ENCODE peak calls at places on chromosomes 6 and 20, in eight cellular contexts. F, Y, D, L, B, H, U and W are unnamed samples.

GRCh38 chr6:31657406-31658157 is 1.9 kb downstream of the APOM start:
- DNase-seq in U (no peak), F (no peak), D (no peak), H (no peak), B (no peak), L (no peak), Y (no peak), W (no peak)

GRCh38 chr20:3927486-3928291 is 38.5 kb downstream of the PANK2 start:
- DNase-seq in L (no peak), B (no peak), U (peak; percentile 50), H (no peak), D (no peak), Y (no peak), F (no peak), W (no peak)

GRCh38 chr20:16111132-16111852 is 462.0 kb downstream of the KIF16B start:
- DNase-seq in D (no peak), H (no peak), B (no peak), U (no peak), L (no peak), F (no peak), Y (no peak), W (no peak)

GRCh38 chr20:2451422-2451821 is 19.2 kb downstream of the SNRPB start:
- DNase-seq in U (no peak), H (no peak), B (no peak), F (no peak), Y (no peak), L (no peak), D (no peak), W (no peak)

GRCh38 chr6:144149894-144150672 is at the start of gene STX11:
- DNase-seq in L (peak; percentile 51), Y (peak; percentile 49), U (peak; percentile 74), H (peak; percentile 62), B (peak; percentile 19), D (no peak), F (peak; percentile 41), W (peak; percentile 59)

GRCh38 chr6:52243282-52243893 is 912 bp downstream of the IL17F start:
- DNase-seq in H (no peak), F (no peak), L (no peak), B (no peak), Y (no peak), D (peak; percentile 22), U (no peak), W (no peak)

GRCh38 chr20:4956200-4956810 is 45.0 kb downstream of the SLC23A2 start:
- DNase-seq in Y (peak; percentile 75), F (no peak), L (no peak), B (no peak), U (peak; percentile 61), H (no peak), D (peak; percentile 59), W (peak; percentile 49)

GRCh38 chr6:125584468-125584939 is 164.9 kb upstream of the HEY2 start:
- DNase-seq in U (no peak), Y (no peak), D (no peak), B (peak; percentile 79), H (no peak), L (no peak), F (peak; percentile 29), W (no peak)

GRCh38 chr20:35297740-35298139 is 5.5 kb upstream of the FAM83C start:
- DNase-seq in D (no peak), L (no peak), F (no peak), B (no peak), U (no peak), Y (no peak), H (no peak), W (no peak)

GRCh38 chr20:49230575-49231211 is 11.5 kb downstream of the DDX27 start:
- DNase-seq in F (no peak), D (no peak), U (peak; percentile 80), Y (no peak), H (no peak), L (no peak), B (no peak), W (peak; percentile 42)

GRCh38 chr6:157787080-157787479 is 36.0 kb upstream of the SNX9 start:
- DNase-seq in H (no peak), F (no peak), L (no peak), Y (no peak), D (no peak), B (no peak), U (no peak), W (no peak)

GRCh38 chr6:142635130-142635529 is 309.8 kb downstream of the HIVEP2 start:
- DNase-seq in H (no peak), Y (peak; percentile 17), B (peak; percentile 55), L (no peak), D (no peak), U (no peak), F (no peak), W (no peak)

GRCh38 chr20:58106143-58106750 is 122.2 kb downstream of the ANKRD60 start:
- DNase-seq in L (no peak), Y (no peak), H (no peak), D (no peak), F (no peak), B (no peak), U (no peak), W (no peak)

GRCh38 chr6:90677440-90677839 is 90.6 kb upstream of the MAP3K7 start:
- DNase-seq in F (no peak), U (peak; percentile 49), B (no peak), L (no peak), D (peak; percentile 56), Y (no peak), H (no peak), W (no peak)

GRCh38 chr6:65399355-65400084 is 307.5 kb downstream of the EYS start:
- DNase-seq in D (no peak), B (no peak), H (no peak), Y (no peak), L (no peak), F (no peak), U (no peak), W (no peak)

GRCh38 chr20:21520702-21521595 is 7.1 kb upstream of the NKX2-2 start:
- DNase-seq in F (peak; percentile 7), Y (no peak), L (no peak), H (no peak), D (peak; percentile 50), U (peak; percentile 51), B (no peak), W (no peak)

GRCh38 chr6:3139090-3139903 is 18.0 kb downstream of the TUBB2A start:
- DNase-seq in Y (peak; percentile 79), U (no peak), D (no peak), F (no peak), B (peak; percentile 65), L (no peak), H (no peak), W (no peak)

GRCh38 chr6:44593539-44593944 is 206.0 kb downstream of the CDC5L start:
- DNase-seq in Y (peak; percentile 14), L (peak; percentile 24), H (no peak), F (peak; percentile 71), U (peak; percentile 72), D (peak; percentile 14), B (peak; percentile 58), W (peak; percentile 13)

GRCh38 chr6:33885121-33886057 is 81.6 kb upstream of the MLN start:
- DNase-seq in F (no peak), U (no peak), Y (peak; percentile 69), H (no peak), B (peak; percentile 20), D (no peak), L (no peak), W (no peak)